ENCODE peak calls at places on chromosomes 1 and 21, in eight cellular contexts. N, V, G, F, Y, P, O and Q are unnamed samples.

GRCh38 chr21:46294647-46295176 is 8.6 kb downstream of the YBEY start:
- DNase-seq in N (peak; percentile 60), V (peak; percentile 40), G (peak; percentile 26), F (no peak), Y (no peak), P (no peak), O (no peak), Q (no peak)

GRCh38 chr1:93597697-93598096 is 83.9 kb downstream of the BCAR3 start:
- DNase-seq in N (no peak), V (peak; percentile 66), G (no peak), F (no peak), Y (no peak), P (no peak), O (no peak), Q (no peak)

GRCh38 chr1:12650001-12650421 is 6.1 kb downstream of the AADACL4 start:
- DNase-seq in N (no peak), V (no peak), G (peak; percentile 93), F (no peak), Y (no peak), P (no peak), O (no peak), Q (no peak)

GRCh38 chr1:94936861-94937620 is 10.1 kb upstream of the CNN3 start:
- DNase-seq in N (peak; percentile 94), V (no peak), G (no peak), F (no peak), Y (no peak), P (no peak), O (no peak), Q (no peak)

GRCh38 chr1:34500451-34500850 is 254.4 kb upstream of the GJB5 start:
- DNase-seq in N (no peak), V (peak; percentile 18), G (no peak), F (no peak), Y (peak; percentile 57), P (peak; percentile 60), O (no peak), Q (no peak)

GRCh38 chr1:204314209-204314892 is 45.4 kb downstream of the PLEKHA6 start:
- DNase-seq in N (no peak), V (no peak), G (no peak), F (no peak), Y (no peak), P (peak; percentile 39), O (no peak), Q (no peak)

GRCh38 chr1:107842241-107842640 is 122.7 kb downstream of the VAV3 start:
- DNase-seq in N (peak; percentile 28), V (no peak), G (no peak), F (no peak), Y (no peak), P (no peak), O (no peak), Q (no peak)

GRCh38 chr1:216310776-216311175 is 112.5 kb downstream of the USH2A start:
- DNase-seq in N (no peak), V (peak; percentile 7), G (peak; percentile 10), F (no peak), Y (no peak), P (peak; percentile 75), O (peak; percentile 71), Q (no peak)

GRCh38 chr21:32520885-32521735 is 64.2 kb downstream of the TCP10L start:
- DNase-seq in N (peak; percentile 76), V (peak; percentile 96), G (peak; percentile 91), F (peak; percentile 90), Y (peak; percentile 94), P (no peak), O (no peak), Q (peak; percentile 28)

DNA sequence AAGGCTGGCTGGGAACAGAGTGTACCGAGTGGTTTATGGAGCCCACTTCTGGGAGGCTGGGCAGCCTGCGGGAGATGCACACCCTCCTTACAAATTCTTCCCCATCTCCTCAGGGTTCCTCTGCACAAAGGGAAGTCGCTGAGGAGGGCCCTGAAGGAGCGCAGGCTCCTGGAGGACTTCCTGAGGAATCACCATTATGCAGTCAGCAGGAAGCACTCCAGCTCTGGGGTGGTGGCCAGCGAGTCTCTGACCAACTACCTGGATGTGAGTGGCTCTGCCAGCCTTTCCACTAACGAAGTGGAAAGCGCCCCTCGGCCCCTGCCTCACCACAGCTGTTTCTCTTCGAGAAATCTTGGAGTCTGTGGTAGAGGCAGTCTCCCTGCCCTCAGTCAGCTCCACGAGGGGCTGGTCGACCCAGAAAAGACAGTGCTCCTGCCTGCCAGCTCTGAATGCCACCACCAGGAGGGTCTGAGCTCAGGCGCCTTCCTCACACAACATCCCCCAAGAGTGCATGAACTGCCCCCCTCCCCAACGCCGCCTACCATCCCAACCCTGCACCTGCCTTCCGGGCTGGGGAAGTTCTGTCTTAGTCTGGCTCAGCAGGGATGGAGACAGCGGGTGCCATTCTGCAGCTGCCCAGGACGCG is 31.8 kb downstream of the PROK1 start:
- DNase-seq in N (no peak), V (no peak), G (no peak), F (no peak), Y (no peak), P (peak; percentile 60), O (no peak), Q (no peak)
- H3K27ac ChIP-seq in N (no peak overlapping the region), V (no peak overlapping the region), G (no peak overlapping the region), F (no peak overlapping the region), Y (no peak overlapping the region), P (no peak overlapping the region), O (no peak overlapping the region), Q (no peak overlapping the region)

GRCh38 chr21:17712887-17713286 is 100.2 kb upstream of the BTG3 start:
- DNase-seq in N (no peak), V (no peak), G (no peak), F (no peak), Y (no peak), P (no peak), O (no peak), Q (no peak)

GRCh38 chr21:17709266-17709611 is 96.5 kb upstream of the BTG3 start:
- DNase-seq in N (no peak), V (no peak), G (no peak), F (no peak), Y (no peak), P (no peak), O (no peak), Q (no peak)

GRCh38 chr21:17711896-17712295 is 99.2 kb upstream of the BTG3 start:
- DNase-seq in N (no peak), V (no peak), G (no peak), F (no peak), Y (no peak), P (no peak), O (no peak), Q (no peak)

DNA sequence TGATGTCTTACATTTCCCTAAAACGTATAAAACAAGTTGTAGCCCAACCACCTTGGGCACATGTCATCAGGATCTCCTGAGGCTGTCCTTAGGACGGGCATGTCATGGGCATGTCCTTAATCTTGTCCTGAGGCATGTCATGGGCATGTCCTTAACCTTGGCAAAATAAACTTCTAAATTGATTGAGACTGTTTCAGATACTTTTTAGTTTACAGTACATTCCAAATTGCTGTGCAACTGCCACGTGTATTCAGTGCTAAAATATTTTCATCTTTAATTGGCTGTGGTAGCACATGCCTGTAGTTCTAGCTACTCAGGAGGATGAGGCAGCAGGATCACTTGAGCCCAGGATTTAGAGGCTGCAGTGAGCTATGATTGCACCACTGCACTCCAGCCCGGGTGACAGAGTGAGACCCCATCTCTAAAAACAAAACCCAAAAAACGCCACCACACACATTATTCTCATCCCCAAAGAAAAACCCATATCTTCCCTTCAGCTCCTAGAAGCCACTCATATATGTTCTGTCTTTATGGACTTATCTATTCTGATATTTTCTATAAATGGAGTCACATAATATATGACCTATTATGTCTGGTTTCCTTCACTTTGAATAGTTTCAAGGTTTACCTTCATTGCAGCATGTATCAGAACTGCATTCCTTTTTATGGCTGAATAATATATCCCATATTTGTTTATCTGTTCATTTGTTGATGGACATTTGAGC is 96.0 kb upstream of the BTG3 start:
- DNase-seq in N (no peak), V (no peak), G (no peak), F (no peak), Y (no peak), P (no peak), O (no peak), Q (no peak)
- H3K27ac ChIP-seq in N (no peak overlapping the region), V (no peak overlapping the region), G (no peak overlapping the region), F (no peak overlapping the region), Y (no peak overlapping the region), P (no peak overlapping the region), O (no peak overlapping the region), Q (no peak overlapping the region)

GRCh38 chr1:108960719-108961118 is 2.6 kb downstream of the CLCC1 start:
- DNase-seq in N (no peak), V (no peak), G (no peak), F (no peak), Y (no peak), P (no peak), O (no peak), Q (no peak)

GRCh38 chr1:108962681-108963051 is 618 bp downstream of the CLCC1 start:
- DNase-seq in N (peak; percentile 42), V (peak; percentile 10), G (no peak), F (no peak), Y (no peak), P (peak; percentile 46), O (no peak), Q (peak; percentile 22)

GRCh38 chr1:108961198-108961597 is 2.1 kb downstream of the CLCC1 start:
- DNase-seq in N (peak; percentile 26), V (no peak), G (no peak), F (no peak), Y (no peak), P (no peak), O (no peak), Q (no peak)

GRCh38 chr1:108963052-108963686 is at the start of gene CLCC1:
- DNase-seq in N (peak; percentile 92), V (peak; percentile 95), G (peak; percentile 74), F (peak; percentile 97), Y (peak; percentile 99), P (peak; percentile 92), O (peak; percentile 70), Q (peak; percentile 90)

DNA sequence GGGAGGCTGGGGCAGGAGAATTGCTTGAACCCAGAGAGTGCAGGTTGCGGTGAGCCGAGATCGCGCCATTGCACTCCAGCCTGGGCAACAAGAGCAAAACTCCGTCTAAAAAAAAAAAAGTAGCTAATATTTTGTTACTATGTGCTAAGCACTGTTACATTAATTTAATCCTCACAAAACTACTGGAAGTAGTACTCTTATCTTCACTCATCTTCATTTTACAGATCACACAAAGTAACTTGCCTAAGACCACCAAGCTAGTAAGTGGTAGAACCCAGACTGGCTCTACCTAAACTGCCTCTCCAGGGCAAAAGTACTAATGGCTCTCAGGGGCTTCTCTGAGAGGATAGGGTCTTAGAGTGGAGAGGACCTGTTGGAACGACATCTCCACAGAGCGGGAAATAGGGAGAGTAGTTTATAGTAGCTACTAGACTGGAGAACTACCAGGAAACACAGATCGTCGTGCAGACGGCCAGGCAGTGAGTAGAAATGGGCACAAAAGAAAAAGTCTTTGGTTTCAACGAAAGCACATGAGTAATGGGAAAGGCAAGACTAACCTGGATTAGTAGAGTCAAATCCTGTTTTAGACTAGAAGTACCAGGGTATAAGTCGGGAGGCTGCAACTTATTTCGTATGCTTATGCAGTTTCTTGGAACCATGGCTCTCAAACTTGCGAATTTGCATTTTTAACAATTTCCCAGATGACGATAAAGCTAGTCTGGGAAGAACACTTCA is 1.4 kb downstream of the CLCC1 start:
- DNase-seq in N (no peak), V (no peak), G (no peak), F (no peak), Y (no peak), P (no peak), O (no peak), Q (no peak)
- H3K27ac ChIP-seq in N (peak overlapping the region; percentile 87), V (peak overlapping the region; percentile 96), G (peak overlapping the region; percentile 91), F (no peak overlapping the region), Y (peak overlapping the region; percentile 97), P (no peak overlapping the region), O (no peak overlapping the region), Q (peak overlapping the region; percentile 78)

DNA sequence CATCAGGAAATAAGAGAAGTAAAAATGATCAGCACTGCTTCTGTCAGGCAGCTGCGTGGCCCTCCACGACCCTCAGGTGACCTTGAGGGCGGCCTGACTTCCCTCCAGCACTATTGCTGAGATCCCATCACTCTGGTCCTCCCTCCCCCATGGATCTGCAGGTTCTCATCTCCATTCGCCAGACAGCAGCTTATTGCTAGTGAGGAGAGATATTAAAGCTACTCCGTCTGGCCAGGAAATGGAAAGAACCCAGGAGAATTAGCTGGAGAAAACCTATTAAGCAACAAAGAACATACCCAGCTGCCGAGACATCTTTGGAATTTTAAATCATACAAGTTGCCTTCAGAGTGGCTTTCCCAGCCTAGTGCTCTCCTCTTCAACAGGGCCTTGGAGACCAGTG is 25.7 kb upstream of the KCNN3 start:
- DNase-seq in N (no peak), V (no peak), G (no peak), F (no peak), Y (no peak), P (no peak), O (no peak), Q (no peak)
- H3K27ac ChIP-seq in N (no peak overlapping the region), V (peak overlapping the region; percentile 50), G (no peak overlapping the region), F (no peak overlapping the region), Y (no peak overlapping the region), P (no peak overlapping the region), O (no peak overlapping the region), Q (no peak overlapping the region)